ENCODE peak calls at places on chromosomes 11 and 22, in seven cellular contexts. One of them, this sample, is unnamed.

GRCh38 chr11:1896468-1896867 is 4.8 kb upstream of the PRR33 start:
- DNase-seq in gastrocnemius medialis: no peak
- DNase-seq in mammary epithelial cell: no peak
- DNase-seq in foreskin fibroblast: no peak
- DNase-seq in tibial artery: no peak
- DNase-seq in tibial nerve: no peak
- DNase-seq in cardiac fibroblast: no peak
- DNase-seq in this sample: no peak

GRCh38 chr11:64251986-64252837 is 882 bp downstream of the PLCB3 start:
- DNase-seq in cardiac fibroblast: peak; percentile 52
- DNase-seq in tibial nerve: no peak
- DNase-seq in foreskin fibroblast: peak; percentile 44
- DNase-seq in mammary epithelial cell: peak; percentile 69
- DNase-seq in tibial artery: peak; percentile 86
- DNase-seq in gastrocnemius medialis: no peak
- DNase-seq in this sample: peak; percentile 34

GRCh38 chr11:40306938-40307548 is 1152.4 kb downstream of the LRRC4C start:
- DNase-seq in foreskin fibroblast: peak; percentile 43
- DNase-seq in tibial nerve: no peak
- DNase-seq in cardiac fibroblast: peak; percentile 61
- DNase-seq in gastrocnemius medialis: no peak
- DNase-seq in tibial artery: no peak
- DNase-seq in mammary epithelial cell: peak; percentile 32
- DNase-seq in this sample: peak; percentile 57

GRCh38 chr11:15106201-15106965 is 8.3 kb upstream of the INSC start:
- DNase-seq in tibial artery: no peak
- DNase-seq in gastrocnemius medialis: no peak
- DNase-seq in tibial nerve: no peak
- DNase-seq in mammary epithelial cell: peak; percentile 74
- DNase-seq in foreskin fibroblast: peak; percentile 84
- DNase-seq in cardiac fibroblast: peak; percentile 83
- DNase-seq in this sample: peak; percentile 75

GRCh38 chr22:29820941-29821789 is 16.9 kb downstream of the ASCC2 start:
- DNase-seq in gastrocnemius medialis: no peak
- DNase-seq in foreskin fibroblast: peak; percentile 83
- DNase-seq in cardiac fibroblast: peak; percentile 98
- DNase-seq in tibial artery: peak; percentile 73
- DNase-seq in tibial nerve: peak; percentile 62
- DNase-seq in mammary epithelial cell: peak; percentile 97
- DNase-seq in this sample: peak; percentile 80

GRCh38 chr22:21041937-21042336 is 3.8 kb upstream of the LRRC74B start:
- DNase-seq in tibial artery: no peak
- DNase-seq in mammary epithelial cell: peak; percentile 29
- DNase-seq in gastrocnemius medialis: no peak
- DNase-seq in foreskin fibroblast: peak; percentile 68
- DNase-seq in tibial nerve: no peak
- DNase-seq in cardiac fibroblast: peak; percentile 70
- DNase-seq in this sample: peak; percentile 35

GRCh38 chr11:3160252-3161031 is 4.7 kb downstream of the OSBPL5 start:
- DNase-seq in tibial artery: peak; percentile 96
- DNase-seq in gastrocnemius medialis: peak; percentile 68
- DNase-seq in foreskin fibroblast: peak; percentile 95
- DNase-seq in mammary epithelial cell: peak; percentile 75
- DNase-seq in cardiac fibroblast: peak; percentile 91
- DNase-seq in tibial nerve: peak; percentile 86
- DNase-seq in this sample: peak; percentile 88

GRCh38 chr11:77656362-77656761 is 18.8 kb upstream of the CLNS1A start:
- DNase-seq in foreskin fibroblast: no peak
- DNase-seq in cardiac fibroblast: no peak
- DNase-seq in tibial artery: no peak
- DNase-seq in gastrocnemius medialis: no peak
- DNase-seq in mammary epithelial cell: no peak
- DNase-seq in tibial nerve: no peak
- DNase-seq in this sample: no peak

GRCh38 chr11:86291466-86292262 is 10.4 kb upstream of the HIKESHI start:
- DNase-seq in tibial nerve: peak; percentile 43
- DNase-seq in tibial artery: no peak
- DNase-seq in cardiac fibroblast: peak; percentile 75
- DNase-seq in gastrocnemius medialis: no peak
- DNase-seq in foreskin fibroblast: peak; percentile 35
- DNase-seq in mammary epithelial cell: peak; percentile 70
- DNase-seq in this sample: peak; percentile 48

GRCh38 chr11:44566952-44567875 is 1.8 kb downstream of the CD82 start:
- DNase-seq in mammary epithelial cell: no peak
- DNase-seq in gastrocnemius medialis: no peak
- DNase-seq in tibial nerve: no peak
- DNase-seq in foreskin fibroblast: no peak
- DNase-seq in tibial artery: no peak
- DNase-seq in cardiac fibroblast: no peak
- DNase-seq in this sample: no peak

GRCh38 chr22:30290679-30291333 is 1.5 kb upstream of the CASTOR1 start:
- DNase-seq in mammary epithelial cell: peak; percentile 77
- DNase-seq in cardiac fibroblast: peak; percentile 90
- DNase-seq in tibial artery: peak; percentile 94
- DNase-seq in foreskin fibroblast: peak; percentile 71
- DNase-seq in gastrocnemius medialis: peak; percentile 70
- DNase-seq in tibial nerve: peak; percentile 90
- DNase-seq in this sample: peak; percentile 75

GRCh38 chr11:68118753-68119448 is 2.3 kb downstream of the CHKA start:
- DNase-seq in mammary epithelial cell: no peak
- DNase-seq in tibial artery: no peak
- DNase-seq in cardiac fibroblast: no peak
- DNase-seq in tibial nerve: no peak
- DNase-seq in gastrocnemius medialis: no peak
- DNase-seq in foreskin fibroblast: no peak
- DNase-seq in this sample: no peak
- H3K4me3 ChIP-seq in mammary epithelial cell: no peak overlapping the region
- H3K4me3 ChIP-seq in tibial artery: no peak overlapping the region
- H3K4me3 ChIP-seq in cardiac fibroblast: no peak overlapping the region
- H3K4me3 ChIP-seq in tibial nerve: peak overlapping the region; percentile 58
- H3K4me3 ChIP-seq in gastrocnemius medialis: no peak overlapping the region
- H3K4me3 ChIP-seq in foreskin fibroblast: peak overlapping the region; percentile 2
- H3K4me3 ChIP-seq in this sample: no peak overlapping the region

DNA sequence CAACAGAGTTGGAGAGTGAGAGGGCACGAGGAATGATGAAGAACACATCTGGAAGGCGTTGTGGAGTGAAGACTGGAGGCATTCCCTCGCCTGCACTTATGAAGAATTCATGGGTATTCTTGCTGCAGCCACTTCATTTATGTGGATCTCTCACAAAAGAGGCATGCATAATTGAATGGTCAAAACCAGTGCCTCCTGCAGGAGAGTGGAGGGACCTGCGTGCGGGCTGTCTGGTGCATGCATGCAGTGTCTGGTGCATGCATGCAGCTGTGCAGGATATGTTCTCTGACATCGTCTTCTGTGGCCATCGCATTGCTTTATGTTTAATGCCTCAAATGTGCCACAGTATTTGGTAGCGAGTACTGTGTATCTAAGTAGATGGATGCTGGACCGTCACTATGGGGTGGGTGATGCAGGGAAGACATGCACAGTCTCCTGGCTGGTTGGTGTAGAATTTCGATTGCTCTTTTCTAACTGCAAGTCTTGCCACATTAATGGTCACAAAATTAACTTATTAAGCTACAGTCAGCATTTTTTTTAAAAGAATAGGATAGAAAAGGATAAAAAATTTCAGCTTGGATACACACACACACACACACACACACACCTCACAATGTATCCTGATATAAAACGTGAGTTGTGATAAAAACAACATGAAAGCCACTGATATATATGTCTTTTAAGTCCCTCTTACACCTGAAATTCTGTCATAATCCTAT is 20.9 kb upstream of the NTM start:
- DNase-seq in cardiac fibroblast: no peak
- DNase-seq in mammary epithelial cell: no peak
- DNase-seq in tibial nerve: no peak
- DNase-seq in foreskin fibroblast: no peak
- DNase-seq in gastrocnemius medialis: no peak
- DNase-seq in tibial artery: no peak
- DNase-seq in this sample: no peak
- TF ChIP-seq CTCF in cardiac fibroblast: no peak
- TF ChIP-seq CTCF in mammary epithelial cell: no peak
- TF ChIP-seq CTCF in tibial nerve: no peak
- TF ChIP-seq CTCF in foreskin fibroblast: no peak
- TF ChIP-seq CTCF in gastrocnemius medialis: no peak
- TF ChIP-seq CTCF in tibial artery: no peak
- TF ChIP-seq CTCF in this sample: no peak

GRCh38 chr22:23836281-23836680 is 2.5 kb downstream of the DERL3 start:
- DNase-seq in mammary epithelial cell: no peak
- DNase-seq in foreskin fibroblast: no peak
- DNase-seq in tibial nerve: no peak
- DNase-seq in cardiac fibroblast: no peak
- DNase-seq in tibial artery: peak; percentile 42
- DNase-seq in gastrocnemius medialis: no peak
- DNase-seq in this sample: no peak

GRCh38 chr22:23838686-23839468 is at the start of gene DERL3:
- DNase-seq in tibial artery: peak; percentile 98
- DNase-seq in mammary epithelial cell: peak; percentile 78
- DNase-seq in foreskin fibroblast: peak; percentile 96
- DNase-seq in tibial nerve: peak; percentile 95
- DNase-seq in gastrocnemius medialis: peak; percentile 96
- DNase-seq in cardiac fibroblast: peak; percentile 97
- DNase-seq in this sample: peak; percentile 90

GRCh38 chr22:23837911-23838685 is 708 bp downstream of the DERL3 start:
- DNase-seq in mammary epithelial cell: no peak
- DNase-seq in tibial artery: no peak
- DNase-seq in tibial nerve: no peak
- DNase-seq in foreskin fibroblast: no peak
- DNase-seq in gastrocnemius medialis: no peak
- DNase-seq in cardiac fibroblast: no peak
- DNase-seq in this sample: no peak

GRCh38 chr22:23836692-23837495 is 1.9 kb downstream of the DERL3 start:
- DNase-seq in gastrocnemius medialis: no peak
- DNase-seq in tibial nerve: no peak
- DNase-seq in cardiac fibroblast: no peak
- DNase-seq in foreskin fibroblast: no peak
- DNase-seq in tibial artery: no peak
- DNase-seq in mammary epithelial cell: no peak
- DNase-seq in this sample: no peak

GRCh38 chr22:23837496-23837859 is 1.3 kb downstream of the DERL3 start:
- DNase-seq in foreskin fibroblast: no peak
- DNase-seq in mammary epithelial cell: no peak
- DNase-seq in cardiac fibroblast: no peak
- DNase-seq in tibial artery: no peak
- DNase-seq in gastrocnemius medialis: no peak
- DNase-seq in tibial nerve: no peak
- DNase-seq in this sample: no peak
- H3K4me3 ChIP-seq in foreskin fibroblast: no peak overlapping the region
- H3K4me3 ChIP-seq in mammary epithelial cell: no peak overlapping the region
- H3K4me3 ChIP-seq in cardiac fibroblast: no peak overlapping the region
- H3K4me3 ChIP-seq in tibial artery: no peak overlapping the region
- H3K4me3 ChIP-seq in gastrocnemius medialis: no peak overlapping the region
- H3K4me3 ChIP-seq in tibial nerve: no peak overlapping the region
- H3K4me3 ChIP-seq in this sample: no peak overlapping the region

GRCh38 chr11:13963949-13964770 is 1.6 kb downstream of the SPON1 start:
- DNase-seq in tibial artery: peak; percentile 67
- DNase-seq in cardiac fibroblast: no peak
- DNase-seq in gastrocnemius medialis: no peak
- DNase-seq in tibial nerve: no peak
- DNase-seq in mammary epithelial cell: no peak
- DNase-seq in foreskin fibroblast: no peak
- DNase-seq in this sample: no peak

GRCh38 chr11:13962198-13962561 is 343 bp upstream of the SPON1 start:
- DNase-seq in gastrocnemius medialis: no peak
- DNase-seq in foreskin fibroblast: no peak
- DNase-seq in mammary epithelial cell: no peak
- DNase-seq in tibial nerve: no peak
- DNase-seq in cardiac fibroblast: no peak
- DNase-seq in tibial artery: no peak
- DNase-seq in this sample: no peak

GRCh38 chr11:13962562-13963168 is at the start of gene SPON1:
- DNase-seq in mammary epithelial cell: peak; percentile 27
- DNase-seq in cardiac fibroblast: no peak
- DNase-seq in tibial nerve: no peak
- DNase-seq in foreskin fibroblast: peak; percentile 12
- DNase-seq in gastrocnemius medialis: no peak
- DNase-seq in tibial artery: no peak
- DNase-seq in this sample: no peak

GRCh38 chr11:13964771-13965074 is 2.2 kb downstream of the SPON1 start:
- DNase-seq in gastrocnemius medialis: no peak
- DNase-seq in tibial nerve: no peak
- DNase-seq in foreskin fibroblast: no peak
- DNase-seq in tibial artery: no peak
- DNase-seq in mammary epithelial cell: no peak
- DNase-seq in cardiac fibroblast: no peak
- DNase-seq in this sample: no peak

GRCh38 chr11:13963169-13963948 is 836 bp downstream of the SPON1 start:
- DNase-seq in mammary epithelial cell: no peak
- DNase-seq in tibial nerve: no peak
- DNase-seq in cardiac fibroblast: no peak
- DNase-seq in gastrocnemius medialis: no peak
- DNase-seq in foreskin fibroblast: no peak
- DNase-seq in tibial artery: peak; percentile 66
- DNase-seq in this sample: no peak
- TF ChIP-seq CTCF in mammary epithelial cell: no peak
- TF ChIP-seq CTCF in tibial nerve: no peak
- TF ChIP-seq CTCF in cardiac fibroblast: no peak
- TF ChIP-seq CTCF in gastrocnemius medialis: no peak
- TF ChIP-seq CTCF in foreskin fibroblast: no peak
- TF ChIP-seq CTCF in tibial artery: no peak
- TF ChIP-seq CTCF in this sample: no peak

This sample was measured in AG10803.